ENCODE peak calls at places on chromosomes 3 and 15, in nine cellular contexts. Y is suprapubic skin, S is right lobe of liver, L is ascending aorta, D is colonic mucosa, F is IMR-90, J is neuronal stem cell, G is left ventricle myocardium inferior, O is body of pancreas. X is an unnamed sample. For H3K4me1 and H3K9me3, the result is how much of the 10 kb centered on the place peaks cover.

GRCh38 chr3:36295206-36295760 is 85.0 kb upstream of the STAC start:
- DNase-seq in Y (no peak), S (no peak), L (no peak), D (no peak), F (no peak), J (no peak), G (no peak), O (no peak), X (no peak)

GRCh38 chr3:10495003-10495402 is 10.4 kb downstream of the ATP2B2 start:
- DNase-seq in Y (no peak), S (peak), L (no peak), D (peak), F (peak), J (no peak), G (peak), O (peak), X (peak)

GRCh38 chr3:109731639-109732473 is 394.5 kb upstream of the DPPA4 start:
- DNase-seq in Y (no peak), S (peak), L (no peak), D (peak), F (peak), J (peak), G (no peak), O (peak), X (peak)

GRCh38 chr3:56800373-56801150 is 1.2 kb downstream of the ARHGEF3 start:
- DNase-seq in Y (no peak), S (no peak), L (no peak), D (peak), F (no peak), J (no peak), G (no peak), O (no peak), X (no peak)

GRCh38 chr3:18758047-18758704 is 333.0 kb upstream of the SATB1 start:
- DNase-seq in Y (no peak), S (no peak), L (no peak), D (peak), F (no peak), J (peak), G (no peak), O (peak), X (peak)

GRCh38 chr3:189277711-189278110 is 105.9 kb downstream of the TPRG1 start:
- DNase-seq in Y (no peak), S (no peak), L (no peak), D (no peak), F (no peak), J (no peak), G (no peak), O (no peak), X (no peak)

GRCh38 chr3:198027799-198028390 is 67.9 kb downstream of the LMLN start:
- DNase-seq in Y (no peak), S (no peak), L (no peak), D (no peak), F (no peak), J (no peak), G (no peak), O (no peak), X (no peak)

GRCh38 chr3:122284486-122284885 is 40.6 kb upstream of the CSTA start:
- DNase-seq in Y (no peak), S (no peak), L (no peak), D (no peak), F (no peak), J (no peak), G (no peak), O (no peak), X (no peak)

GRCh38 chr3:165837058-165837525 is at the start of gene BCHE:
- DNase-seq in Y (no peak), S (peak), L (no peak), D (no peak), F (peak), J (peak), G (peak), O (peak), X (peak)

GRCh38 chr3:5489536-5489935 is 302.0 kb downstream of the EDEM1 start:
- DNase-seq in Y (no peak), S (no peak), L (no peak), D (peak), F (no peak), J (no peak), G (no peak), O (no peak), X (no peak)

GRCh38 chr3:128488995-128489859 is 3.8 kb downstream of the GATA2 start:
- DNase-seq in Y (peak), S (no peak), L (no peak), D (peak), F (no peak), J (no peak), G (peak), O (peak), X (peak)

GRCh38 chr3:119562307-119562961 is 3.0 kb upstream of the CD80 start:
- DNase-seq in Y (no peak), S (no peak), L (no peak), D (no peak), F (no peak), J (no peak), G (no peak), O (no peak), X (no peak)

GRCh38 chr3:62109534-62109933 is 263.8 kb downstream of the FEZF2 start:
- DNase-seq in Y (no peak), S (no peak), L (peak), D (no peak), F (peak), J (no peak), G (peak), O (no peak), X (peak)

GRCh38 chr15:52082197-52083036 is 30.2 kb downstream of the BCL2L10 start:
- DNase-seq in Y (no peak), S (no peak), L (no peak), D (no peak), F (peak), J (no peak), G (no peak), O (no peak), X (peak)

GRCh38 chr3:50862221-50862620 is 187.5 kb downstream of the DOCK3 start:
- DNase-seq in Y (no peak), S (no peak), L (no peak), D (no peak), F (no peak), J (no peak), G (no peak), O (no peak), X (no peak)

GRCh38 chr3:133408961-133409360 is 9.1 kb downstream of the BFSP2 start:
- DNase-seq in Y (no peak), S (no peak), L (no peak), D (no peak), F (peak), J (no peak), G (no peak), O (no peak), X (peak)

GRCh38 chr15:51736646-51737537 is 563 bp downstream of the LYSMD2 start:
- DNase-seq in Y (no peak), S (peak), L (no peak), D (peak), F (no peak), J (no peak), G (peak), O (peak), X (peak)

GRCh38 chr15:74421302-74422245 is 12.2 kb downstream of the SEMA7A start:
- DNase-seq in Y (no peak), S (no peak), L (no peak), D (no peak), F (no peak), J (no peak), G (no peak), O (no peak), X (no peak)

GRCh38 chr3:123511084-123511483 is 62.2 kb upstream of the ADCY5 start:
- DNase-seq in Y (no peak), S (no peak), L (no peak), D (no peak), F (no peak), J (no peak), G (no peak), O (no peak), X (no peak)

GRCh38 chr3:142033292-142033691 is 116.1 kb downstream of the TFDP2 start:
- DNase-seq in Y (no peak), S (no peak), L (no peak), D (no peak), F (no peak), J (no peak), G (no peak), O (no peak), X (no peak)
- H3K4me1 ChIP-seq in Y (under half), S (under half), L (under half), D (under half), F (under half), J (under half), G (under half), O (under half), X (under half)

GRCh38 chr15:20340331-20340811 is 201.2 kb downstream of the GOLGA6L6 start:
- DNase-seq in Y (peak), S (peak), L (no peak), D (no peak), F (peak), J (no peak), G (peak), O (peak), X (no peak)

GRCh38 chr15:20344601-20345400 is 196.8 kb downstream of the GOLGA6L6 start:
- DNase-seq in Y (peak), S (no peak), L (peak), D (no peak), F (no peak), J (no peak), G (no peak), O (peak), X (no peak)

GRCh38 chr15:20341901-20342605 is 199.5 kb downstream of the GOLGA6L6 start:
- DNase-seq in Y (peak), S (peak), L (peak), D (no peak), F (no peak), J (no peak), G (peak), O (peak), X (no peak)

GRCh38 chr15:20345401-20345958 is 196.1 kb downstream of the GOLGA6L6 start:
- DNase-seq in Y (no peak), S (no peak), L (no peak), D (no peak), F (no peak), J (no peak), G (no peak), O (no peak), X (no peak)

GRCh38 chr15:20340931-20341661 is 200.5 kb downstream of the GOLGA6L6 start:
- DNase-seq in Y (peak), S (peak), L (peak), D (no peak), F (no peak), J (no peak), G (peak), O (peak), X (no peak)
- H3K9me3 ChIP-seq in Y (under half), S (under half), L (under half), D (under half), F (half or more), J (under half), G (under half), O (under half), X (under half)

DNA sequence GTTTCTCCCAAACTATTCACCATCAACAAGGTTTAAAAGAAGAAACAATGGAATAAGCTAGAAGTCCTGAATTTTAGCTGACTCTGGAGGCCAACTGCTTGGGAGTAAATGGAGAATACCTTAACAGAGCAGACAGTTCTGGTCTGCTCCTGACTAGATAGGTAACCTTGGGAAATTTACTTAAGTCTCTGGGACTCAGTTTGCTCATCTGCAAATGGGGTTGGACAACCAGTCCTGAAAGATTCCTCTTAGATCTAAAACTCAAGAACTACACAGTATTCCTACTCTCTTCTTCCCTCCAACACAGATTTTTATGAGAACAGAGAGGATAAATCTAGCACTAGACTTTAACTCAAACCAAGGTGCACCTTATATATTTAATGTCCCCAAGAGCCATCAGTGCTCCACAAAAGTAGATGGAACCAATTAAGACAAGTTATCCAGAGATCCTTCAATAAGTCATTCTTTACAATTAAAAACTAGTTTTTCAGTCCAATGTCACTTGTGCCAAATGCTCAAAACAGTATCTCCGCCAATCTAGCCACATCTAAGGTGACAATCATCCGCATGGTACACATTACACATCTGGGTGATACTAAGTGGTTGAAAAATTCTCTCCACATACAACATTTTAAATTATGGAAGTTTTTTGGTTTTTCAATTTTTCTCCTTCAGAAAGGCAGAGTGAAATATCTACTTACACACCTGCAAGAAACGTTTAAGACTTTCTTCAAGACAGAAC is 1.5 kb downstream of the RHOA start:
- DNase-seq in Y (no peak), S (no peak), L (no peak), D (no peak), F (no peak), J (no peak), G (no peak), O (no peak), X (no peak)
- H3K4me1 ChIP-seq in Y (half or more), S (under half), L (half or more), D (under half), F (under half), J (under half), G (half or more), O (half or more), X (under half)

DNA sequence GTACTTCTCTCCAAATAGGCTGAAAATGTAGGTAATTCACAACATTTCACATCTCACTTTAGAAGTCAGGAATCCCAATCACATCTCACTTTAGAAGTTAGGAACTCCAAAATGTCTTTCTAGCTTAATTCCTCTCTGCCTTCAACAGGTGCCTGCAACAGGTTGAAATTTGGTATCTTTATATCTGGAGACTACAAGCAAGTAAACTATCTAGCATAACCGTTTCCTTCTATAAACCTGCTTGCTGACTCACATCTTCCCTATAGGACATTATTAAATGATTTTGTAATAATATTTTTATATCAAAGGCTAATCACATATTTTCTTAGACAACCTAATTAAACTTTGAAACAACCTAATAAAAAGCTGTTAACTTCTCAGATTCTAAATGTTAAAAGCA is 18.2 kb downstream of the RFX7 start:
- DNase-seq in Y (no peak), S (no peak), L (no peak), D (no peak), F (no peak), J (no peak), G (no peak), O (no peak), X (no peak)
- H3K9me3 ChIP-seq in Y (under half), S (under half), L (under half), D (under half), F (under half), J (under half), G (under half), O (under half), X (under half)

GRCh38 chr3:15294914-15295313 is 37.5 kb downstream of the SH3BP5 start:
- DNase-seq in Y (no peak), S (no peak), L (no peak), D (no peak), F (no peak), J (no peak), G (no peak), O (no peak), X (peak)
- H3K4me1 ChIP-seq in Y (half or more), S (under half), L (half or more), D (under half), F (under half), J (under half), G (half or more), O (under half), X (under half)

X was measured in fibroblast of lung.